ENCODE peak calls at places on chromosomes 6 and 20, in seven cellular contexts. B is left lung, H is GM06990, Y is endodermal cell, E is heart right ventricle, Z is psoas muscle, U is GM23338. C is an unnamed sample.

GRCh38 chr6:128238248-128238647 is 282.2 kb downstream of the PTPRK start:
- DNase-seq in B (no peak), H (no peak), Y (no peak), E (no peak), Z (no peak), U (no peak), C (no peak)

GRCh38 chr6:35388772-35389352 is 46.5 kb downstream of the PPARD start:
- DNase-seq in B (no peak), H (no peak), Y (no peak), E (no peak), Z (no peak), U (no peak), C (no peak)

GRCh38 chr20:5056801-5057599 is 55.7 kb upstream of the SLC23A2 start:
- DNase-seq in B (peak), H (peak), Y (peak), E (peak), Z (no peak), U (peak), C (no peak)

GRCh38 chr20:2006452-2007381 is 12.9 kb upstream of the PDYN start:
- DNase-seq in B (no peak), H (no peak), Y (peak), E (peak), Z (no peak), U (peak), C (no peak)

GRCh38 chr6:158646023-158646888 is 1.7 kb upstream of the DYNLT1 start:
- DNase-seq in B (no peak), H (no peak), Y (peak), E (no peak), Z (no peak), U (no peak), C (peak)

GRCh38 chr6:67292169-67292568 is 1342.9 kb upstream of the ADGRB3 start:
- DNase-seq in B (no peak), H (no peak), Y (no peak), E (no peak), Z (no peak), U (no peak), C (no peak)

GRCh38 chr6:151494235-151494950 is 576 bp downstream of the CCDC170 start:
- DNase-seq in B (peak), H (no peak), Y (no peak), E (peak), Z (peak), U (peak), C (no peak)

GRCh38 chr20:3712279-3712873 is at the start of gene SIGLEC1:
- DNase-seq in B (peak), H (no peak), Y (no peak), E (peak), Z (peak), U (no peak), C (peak)

GRCh38 chr6:37373822-37374514 is 20.2 kb downstream of the RNF8 start:
- DNase-seq in B (no peak), H (no peak), Y (no peak), E (no peak), Z (no peak), U (no peak), C (no peak)

GRCh38 chr6:7050099-7050498 is 57.7 kb upstream of the RREB1 start:
- DNase-seq in B (no peak), H (no peak), Y (no peak), E (no peak), Z (no peak), U (no peak), C (no peak)

GRCh38 chr20:61934716-61935530 is 130.8 kb downstream of the TAF4 start:
- DNase-seq in B (peak), H (no peak), Y (peak), E (no peak), Z (peak), U (no peak), C (peak)

GRCh38 chr6:44037847-44038542 is 89.3 kb downstream of the MRPL14 start:
- DNase-seq in B (no peak), H (no peak), Y (peak), E (no peak), Z (no peak), U (no peak), C (no peak)

GRCh38 chr6:129644567-129645015 is 65.4 kb downstream of the ARHGAP18 start:
- DNase-seq in B (no peak), H (no peak), Y (no peak), E (no peak), Z (no peak), U (no peak), C (no peak)

GRCh38 chr6:96542702-96543101 is 20.2 kb upstream of the FHL5 start:
- DNase-seq in B (no peak), H (no peak), Y (no peak), E (no peak), Z (no peak), U (peak), C (no peak)

GRCh38 chr6:74780831-74781230 is 425.0 kb downstream of the COL12A1 start:
- DNase-seq in B (no peak), H (no peak), Y (no peak), E (no peak), Z (no peak), U (no peak), C (no peak)

GRCh38 chr20:11716239-11716944 is 201.3 kb upstream of the BTBD3 start:
- DNase-seq in B (no peak), H (no peak), Y (peak), E (no peak), Z (no peak), U (peak), C (no peak)

GRCh38 chr6:701215-701614 is 8.3 kb upstream of the EXOC2 start:
- DNase-seq in B (no peak), H (no peak), Y (no peak), E (no peak), Z (no peak), U (no peak), C (no peak)

GRCh38 chr6:136859430-136859829 is 37.0 kb downstream of the PEX7 start:
- DNase-seq in B (no peak), H (no peak), Y (no peak), E (no peak), Z (no peak), U (no peak), C (no peak)

GRCh38 chr6:25628471-25629201 is 23.4 kb upstream of the SCGN start:
- DNase-seq in B (no peak), H (no peak), Y (no peak), E (no peak), Z (no peak), U (no peak), C (no peak)

GRCh38 chr6:38688579-38689087 is 14.3 kb downstream of the GLO1 start:
- DNase-seq in B (no peak), H (no peak), Y (peak), E (no peak), Z (no peak), U (peak), C (no peak)
- H3K4me3 ChIP-seq in B (no peak), H (no peak), Y (no peak), E (no peak), Z (no peak), U (no peak), C (no peak)

GRCh38 chr6:169445661-169446581 is 192.3 kb upstream of the THBS2 start:
- DNase-seq in B (no peak), H (no peak), Y (peak), E (no peak), Z (no peak), U (peak), C (no peak)

GRCh38 chr6:169449221-169449620 is 195.6 kb upstream of the THBS2 start:
- DNase-seq in B (no peak), H (no peak), Y (no peak), E (no peak), Z (no peak), U (no peak), C (no peak)

GRCh38 chr6:169441292-169441691 is 187.6 kb upstream of the THBS2 start:
- DNase-seq in B (no peak), H (no peak), Y (no peak), E (no peak), Z (no peak), U (no peak), C (no peak)

GRCh38 chr6:169450097-169450496 is 196.5 kb upstream of the THBS2 start:
- DNase-seq in B (no peak), H (no peak), Y (peak), E (no peak), Z (no peak), U (no peak), C (no peak)

DNA sequence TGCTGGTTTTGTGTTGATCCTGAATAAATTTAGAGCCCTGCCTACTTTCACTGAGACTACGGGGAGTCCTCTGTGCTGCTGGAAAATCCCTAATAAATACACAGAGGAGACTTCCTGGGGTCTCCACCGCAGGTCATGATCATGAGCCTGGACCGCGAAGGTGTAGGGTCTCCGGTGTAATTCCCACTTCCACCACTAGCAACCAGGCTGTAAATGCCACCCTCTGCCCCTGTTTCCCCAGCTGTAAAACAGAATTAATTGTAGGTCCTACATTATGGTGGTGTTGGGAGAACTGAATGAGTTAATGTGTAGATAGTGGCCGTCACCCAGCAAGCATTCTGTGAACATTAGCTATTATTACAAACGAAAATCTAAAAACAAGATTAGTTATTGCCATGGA is 191.6 kb upstream of the THBS2 start:
- DNase-seq in B (no peak), H (no peak), Y (peak), E (no peak), Z (no peak), U (peak), C (no peak)
- TF ChIP-seq CTCF in B (no peak), H (no peak), Y (peak), E (no peak), Z (no peak), U (no peak), C (no peak)

DNA sequence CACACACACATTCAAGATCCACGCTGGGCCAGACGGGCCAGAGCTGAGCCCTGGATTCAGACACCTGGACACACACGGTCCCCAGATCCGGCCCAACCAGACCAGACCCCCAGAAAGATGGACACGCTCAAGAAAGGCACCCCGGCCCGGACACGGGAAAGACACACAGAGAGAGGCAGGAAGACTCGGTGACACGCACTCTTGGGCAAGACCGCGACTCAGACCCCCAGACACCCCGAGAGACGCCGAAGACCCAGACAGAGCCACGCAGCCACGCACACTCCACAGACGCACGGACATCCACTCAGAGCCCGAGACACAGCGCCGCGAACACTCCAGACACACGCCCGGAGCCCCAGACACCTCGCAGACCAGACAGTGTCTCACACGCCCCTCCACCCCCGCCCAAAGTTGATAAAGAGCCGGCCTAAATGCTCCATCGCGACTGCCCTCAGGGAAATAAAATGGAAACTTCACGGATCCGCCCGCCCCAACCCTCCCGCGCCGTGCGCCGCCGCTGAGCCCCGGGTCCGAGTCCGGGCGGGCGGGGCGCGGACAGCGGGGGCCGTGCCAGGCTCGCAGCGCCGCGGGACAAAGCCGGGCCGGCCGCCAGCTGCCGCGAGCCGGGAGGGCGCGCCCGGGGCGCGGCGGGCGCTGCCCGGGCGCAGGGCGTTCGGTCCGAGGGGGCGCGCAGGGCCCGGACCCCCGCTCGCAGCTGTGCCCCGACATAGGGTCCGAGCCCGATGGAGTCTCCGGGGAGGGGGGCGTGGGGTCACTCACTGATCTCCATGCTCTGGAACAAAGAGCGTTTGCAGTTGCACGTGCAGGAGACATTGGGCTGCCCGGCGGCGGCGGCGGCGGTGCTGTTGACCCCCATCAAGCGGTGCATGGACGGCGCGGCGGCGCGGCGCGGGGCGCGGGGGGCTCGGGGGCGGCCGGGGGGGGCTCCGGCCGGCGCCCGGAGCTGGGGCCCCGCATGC is 831 bp downstream of the PMEPA1 start:
- DNase-seq in B (no peak), H (no peak), Y (no peak), E (peak), Z (peak), U (no peak), C (peak)
- H3K4me3 ChIP-seq in B (peak), H (peak), Y (peak), E (peak), Z (peak), U (peak), C (peak)

DNA sequence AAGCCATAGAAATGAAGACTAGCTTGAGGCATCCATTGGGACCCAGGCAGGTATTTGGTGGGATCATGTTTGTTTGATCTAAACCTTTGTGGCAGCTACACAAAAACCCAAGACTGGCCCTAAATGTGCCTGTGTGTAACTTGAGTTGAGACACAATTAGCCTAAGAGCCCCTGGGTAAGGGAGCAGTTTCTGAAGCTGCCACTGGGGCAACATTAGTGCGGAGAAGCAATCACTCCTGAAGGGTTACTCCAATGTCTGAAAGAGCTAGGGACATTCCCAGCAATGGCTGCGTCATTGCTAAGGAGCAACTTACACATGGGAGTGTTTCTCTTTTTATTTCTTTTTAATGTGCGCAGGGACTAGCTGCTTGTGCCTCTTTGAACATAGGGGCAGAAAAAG is 67.9 kb upstream of the EEF1E1 start:
- DNase-seq in B (no peak), H (no peak), Y (peak), E (no peak), Z (no peak), U (peak), C (no peak)
- TF ChIP-seq CTCF in B (no peak), H (no peak), Y (peak), E (no peak), Z (no peak), U (peak), C (no peak)

GRCh38 chr20:49811825-49812462 is 684 bp upstream of the SLC9A8 start:
- DNase-seq in B (no peak), H (no peak), Y (peak), E (no peak), Z (no peak), U (no peak), C (no peak)
- H3K4me3 ChIP-seq in B (peak), H (peak), Y (peak), E (peak), Z (peak), U (peak), C (peak)

GRCh38 chr6:108113557-108114519 is 39.3 kb upstream of the OSTM1 start:
- DNase-seq in B (no peak), H (peak), Y (peak), E (peak), Z (peak), U (peak), C (no peak)
- TF ChIP-seq CTCF in B (no peak), H (peak), Y (peak), E (peak), Z (peak), U (peak), C (peak)

GRCh38 chr6:3073382-3073781 is 5.1 kb downstream of the RIPK1 start:
- DNase-seq in B (no peak), H (no peak), Y (no peak), E (no peak), Z (no peak), U (no peak), C (no peak)

GRCh38 chr6:3072798-3073197 is 4.5 kb downstream of the RIPK1 start:
- DNase-seq in B (no peak), H (no peak), Y (no peak), E (no peak), Z (no peak), U (no peak), C (no peak)

GRCh38 chr6:3077430-3077829 is 9.1 kb downstream of the RIPK1 start:
- DNase-seq in B (no peak), H (no peak), Y (no peak), E (no peak), Z (no peak), U (no peak), C (no peak)

GRCh38 chr6:3076320-3076719 is 8.0 kb downstream of the RIPK1 start:
- DNase-seq in B (no peak), H (no peak), Y (no peak), E (no peak), Z (no peak), U (no peak), C (no peak)

DNA sequence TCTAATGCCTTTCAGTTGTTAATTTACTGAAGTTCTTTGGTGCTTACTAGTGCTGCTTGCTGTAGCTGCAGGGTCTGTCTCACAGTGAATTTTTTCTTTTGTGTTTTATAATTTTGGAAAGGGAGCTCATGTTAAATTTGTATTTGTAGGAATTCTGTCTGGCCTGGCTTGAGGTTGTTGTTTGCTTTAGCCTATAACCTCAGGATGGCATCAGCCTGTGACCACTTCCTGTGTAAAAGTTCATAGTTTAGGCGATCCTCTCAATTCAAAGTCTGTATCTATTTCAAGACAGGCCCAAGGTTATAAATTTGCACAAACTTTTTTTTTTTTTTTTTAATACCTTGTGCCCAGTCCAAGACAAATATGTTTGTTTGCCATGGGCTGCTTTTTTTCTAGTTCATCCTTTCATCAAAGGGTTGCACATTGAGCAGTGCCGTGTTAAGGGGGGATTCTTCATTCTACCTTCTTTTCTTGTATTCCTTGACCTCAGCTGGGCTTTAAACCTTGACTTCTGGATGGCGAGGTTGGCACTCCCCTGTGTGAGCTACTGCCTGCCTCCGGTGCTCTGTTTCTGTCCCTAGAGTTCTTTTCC is 7.3 kb downstream of the RIPK1 start:
- DNase-seq in B (no peak), H (no peak), Y (no peak), E (no peak), Z (no peak), U (peak), C (no peak)
- H3K4me3 ChIP-seq in B (no peak), H (no peak), Y (no peak), E (no peak), Z (no peak), U (no peak), C (no peak)

GRCh38 chr20:36092424-36093024 is 62.0 kb upstream of the EPB41L1 start:
- DNase-seq in B (peak), H (no peak), Y (peak), E (no peak), Z (peak), U (peak), C (no peak)
- TF ChIP-seq CTCF in B (no peak), H (no peak), Y (peak), E (no peak), Z (no peak), U (no peak), C (no peak)

C was measured in ascending aorta.